ENCODE peak calls at places on chromosomes 12 and 14, in nine cellular contexts. E, C, P, R, T, Q, Z, M and J are unnamed samples. For H3K9me3 and H3K4me1, the result is how much of the 10 kb centered on the place peaks cover.

GRCh38 chr12:124543052-124543590 is 24.3 kb downstream of the NCOR2 start:
- DNase-seq in E (peak), C (no peak), P (no peak), R (peak), T (no peak), Q (no peak), Z (no peak), M (no peak), J (peak)

GRCh38 chr14:64784006-64784405 is 79.8 kb downstream of the PLEKHG3 start:
- DNase-seq in E (no peak), C (no peak), P (no peak), R (no peak), T (no peak), Q (no peak), Z (no peak), M (no peak), J (no peak)

GRCh38 chr12:52200086-52200782 is 8.4 kb upstream of the KRT80 start:
- DNase-seq in E (no peak), C (no peak), P (peak), R (peak), T (peak), Q (no peak), Z (no peak), M (peak), J (no peak)

GRCh38 chr12:64088431-64089349 is 133.4 kb downstream of the KICS2 start:
- DNase-seq in E (peak), C (peak), P (no peak), R (peak), T (no peak), Q (peak), Z (peak), M (peak), J (peak)

GRCh38 chr12:27554421-27555186 is 30.6 kb downstream of the PPFIBP1 start:
- DNase-seq in E (no peak), C (no peak), P (no peak), R (no peak), T (peak), Q (peak), Z (no peak), M (peak), J (no peak)

GRCh38 chr14:60250318-60251035 is 1.5 kb downstream of the PPM1A start:
- DNase-seq in E (peak), C (peak), P (no peak), R (peak), T (no peak), Q (no peak), Z (peak), M (no peak), J (peak)

GRCh38 chr12:107027304-107028053 is 40.5 kb upstream of the MTERF2 start:
- DNase-seq in E (peak), C (no peak), P (no peak), R (no peak), T (no peak), Q (no peak), Z (peak), M (no peak), J (peak)

GRCh38 chr12:88408828-88409227 is 171.4 kb downstream of the KITLG start:
- DNase-seq in E (no peak), C (no peak), P (no peak), R (no peak), T (no peak), Q (no peak), Z (peak), M (no peak), J (no peak)

GRCh38 chr12:30508205-30508967 is 187.3 kb downstream of the IPO8 start:
- DNase-seq in E (no peak), C (no peak), P (no peak), R (no peak), T (no peak), Q (no peak), Z (no peak), M (no peak), J (no peak)

GRCh38 chr12:26740991-26741390 is 92.0 kb downstream of the ITPR2 start:
- DNase-seq in E (no peak), C (no peak), P (no peak), R (peak), T (no peak), Q (no peak), Z (no peak), M (no peak), J (no peak)

GRCh38 chr14:71354801-71355200 is 447.5 kb downstream of the PCNX1 start:
- DNase-seq in E (no peak), C (peak), P (no peak), R (no peak), T (no peak), Q (no peak), Z (peak), M (no peak), J (no peak)

GRCh38 chr12:101759396-101760047 is 20.3 kb upstream of the SYCP3 start:
- DNase-seq in E (peak), C (no peak), P (no peak), R (no peak), T (no peak), Q (no peak), Z (peak), M (no peak), J (peak)

GRCh38 chr12:3207858-3208257 is 130.7 kb downstream of the TSPAN9 start:
- DNase-seq in E (no peak), C (no peak), P (no peak), R (no peak), T (no peak), Q (no peak), Z (no peak), M (no peak), J (no peak)

GRCh38 chr12:80472912-80473500 is 29.0 kb downstream of the PTPRQ start:
- DNase-seq in E (peak), C (peak), P (peak), R (peak), T (no peak), Q (no peak), Z (peak), M (no peak), J (peak)

GRCh38 chr12:93750056-93750455 is 72.9 kb downstream of the CRADD start:
- DNase-seq in E (no peak), C (no peak), P (no peak), R (no peak), T (no peak), Q (no peak), Z (no peak), M (no peak), J (no peak)

GRCh38 chr12:118404876-118405521 is 28.6 kb downstream of the SUDS3 start:
- DNase-seq in E (peak), C (peak), P (no peak), R (peak), T (peak), Q (peak), Z (peak), M (peak), J (peak)

GRCh38 chr14:58059121-58059520 is 92.9 kb downstream of the ARMH4 start:
- DNase-seq in E (no peak), C (no peak), P (no peak), R (peak), T (no peak), Q (no peak), Z (no peak), M (no peak), J (no peak)

DNA sequence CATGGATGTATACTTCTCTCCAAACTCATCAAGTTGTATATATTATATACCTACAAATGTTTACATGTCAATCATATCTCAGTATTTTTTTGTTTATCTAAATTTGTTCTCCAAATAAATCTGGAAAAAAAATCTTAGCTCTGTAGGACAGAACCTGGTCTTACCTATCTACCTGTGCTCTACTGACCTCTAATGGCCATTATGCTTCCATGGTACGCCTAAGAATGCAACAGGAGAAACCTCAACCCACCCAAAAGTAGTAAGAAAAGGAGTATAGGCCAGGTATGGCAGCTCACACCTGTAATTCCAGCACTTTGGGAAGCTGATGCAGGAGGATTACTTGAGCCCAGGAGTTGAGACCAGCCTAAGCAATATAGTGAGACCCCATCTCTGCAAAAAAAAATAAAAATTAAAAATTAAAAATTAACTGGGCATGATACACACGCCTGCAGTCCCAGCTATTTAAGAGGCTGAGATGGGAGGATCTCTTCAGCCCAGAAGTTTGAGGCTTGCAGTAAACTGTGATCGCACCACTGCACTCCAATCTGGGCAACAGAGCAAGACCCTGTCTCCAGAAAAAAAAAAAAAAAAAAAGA is 8.7 kb downstream of the OR11H4 start:
- DNase-seq in E (peak), C (no peak), P (no peak), R (no peak), T (no peak), Q (no peak), Z (peak), M (no peak), J (peak)
- H3K9me3 ChIP-seq in E (under half), C (under half), P (under half), R (under half), T (under half), Q (under half), Z (under half), M (under half), J (under half)

GRCh38 chr12:120197542-120197887 is 3.0 kb upstream of the GCN1 start:
- DNase-seq in E (no peak), C (no peak), P (no peak), R (no peak), T (no peak), Q (no peak), Z (no peak), M (no peak), J (no peak)
- H3K4me1 ChIP-seq in E (half or more), C (under half), P (half or more), R (under half), T (under half), Q (under half), Z (half or more), M (half or more), J (under half)

DNA sequence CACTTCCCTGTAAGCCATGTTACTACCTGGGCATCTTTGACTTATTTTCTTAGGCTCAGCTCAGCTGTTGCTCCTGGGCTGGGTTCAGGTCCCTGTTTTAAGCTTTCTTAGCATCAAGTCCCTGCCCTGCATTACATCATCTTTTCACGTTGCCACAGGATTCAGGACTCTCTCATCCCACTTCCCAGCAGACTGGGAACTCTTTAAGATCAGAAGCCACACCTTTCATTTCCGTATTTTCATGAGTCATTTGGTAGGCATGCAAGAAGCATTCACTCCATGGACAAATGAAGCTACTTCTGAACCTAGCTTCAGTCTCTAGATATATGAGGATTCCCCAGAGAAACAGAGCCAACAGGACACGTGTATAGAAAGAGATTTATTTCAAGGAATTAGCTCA is 726.8 kb downstream of the VRK1 start:
- DNase-seq in E (no peak), C (no peak), P (no peak), R (no peak), T (no peak), Q (no peak), Z (peak), M (no peak), J (no peak)
- H3K9me3 ChIP-seq in E (under half), C (under half), P (under half), R (under half), T (under half), Q (under half), Z (under half), M (under half), J (under half)

DNA sequence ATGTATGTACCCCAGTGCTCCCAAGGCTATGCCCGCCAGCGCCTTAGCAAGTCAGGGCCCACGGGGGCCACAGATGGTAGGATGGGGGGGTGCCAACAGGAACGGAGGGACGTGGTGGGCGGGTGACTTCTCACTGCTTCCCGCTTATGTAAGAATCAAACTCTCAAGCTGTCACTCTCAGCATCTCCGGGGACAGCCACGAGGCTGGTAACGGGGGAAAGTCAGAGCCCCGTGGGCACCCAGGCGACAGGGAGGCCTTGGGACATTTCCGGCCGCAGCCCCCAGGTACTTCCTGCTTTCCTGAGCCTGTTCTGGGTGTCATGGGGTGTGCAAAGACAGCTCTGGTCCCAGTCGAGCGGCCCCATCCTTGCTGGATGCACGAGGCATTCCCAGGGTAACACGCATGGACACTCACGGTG is 59.3 kb downstream of the TESC start:
- DNase-seq in E (no peak), C (no peak), P (no peak), R (no peak), T (no peak), Q (no peak), Z (no peak), M (peak), J (no peak)
- H3K4me1 ChIP-seq in E (under half), C (under half), P (under half), R (under half), T (under half), Q (under half), Z (under half), M (half or more), J (under half)

GRCh38 chr12:12774791-12775190 is 10.7 kb upstream of the APOLD1 start:
- DNase-seq in E (no peak), C (no peak), P (no peak), R (no peak), T (no peak), Q (no peak), Z (no peak), M (no peak), J (no peak)

GRCh38 chr12:12764824-12765223 is 20.6 kb upstream of the APOLD1 start:
- DNase-seq in E (no peak), C (no peak), P (no peak), R (no peak), T (no peak), Q (no peak), Z (no peak), M (no peak), J (no peak)

GRCh38 chr12:12776261-12776660 is 9.2 kb upstream of the APOLD1 start:
- DNase-seq in E (peak), C (no peak), P (no peak), R (peak), T (no peak), Q (no peak), Z (peak), M (no peak), J (peak)

DNA sequence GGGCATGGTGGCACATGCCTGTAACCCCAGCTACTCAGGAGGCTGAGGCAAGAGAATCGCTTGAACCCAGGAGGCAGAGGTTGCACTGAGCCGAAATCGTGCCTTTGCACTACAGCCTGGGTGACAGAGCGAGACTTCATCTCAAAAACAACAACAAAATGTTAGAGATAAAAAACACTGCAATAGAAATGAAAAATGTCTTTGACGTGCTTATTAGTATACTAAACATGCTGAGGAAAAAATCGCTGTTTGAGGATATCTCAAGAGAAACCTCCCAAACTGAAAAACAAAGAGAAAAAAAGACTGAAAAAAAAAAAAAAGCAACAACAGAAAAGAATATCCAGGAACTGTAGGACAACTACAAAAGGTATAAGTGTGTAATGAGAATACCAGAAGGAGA is 15.2 kb upstream of the APOLD1 start:
- DNase-seq in E (no peak), C (no peak), P (no peak), R (no peak), T (no peak), Q (no peak), Z (no peak), M (no peak), J (no peak)
- H3K9me3 ChIP-seq in E (under half), C (under half), P (under half), R (under half), T (under half), Q (under half), Z (under half), M (under half), J (under half)

DNA sequence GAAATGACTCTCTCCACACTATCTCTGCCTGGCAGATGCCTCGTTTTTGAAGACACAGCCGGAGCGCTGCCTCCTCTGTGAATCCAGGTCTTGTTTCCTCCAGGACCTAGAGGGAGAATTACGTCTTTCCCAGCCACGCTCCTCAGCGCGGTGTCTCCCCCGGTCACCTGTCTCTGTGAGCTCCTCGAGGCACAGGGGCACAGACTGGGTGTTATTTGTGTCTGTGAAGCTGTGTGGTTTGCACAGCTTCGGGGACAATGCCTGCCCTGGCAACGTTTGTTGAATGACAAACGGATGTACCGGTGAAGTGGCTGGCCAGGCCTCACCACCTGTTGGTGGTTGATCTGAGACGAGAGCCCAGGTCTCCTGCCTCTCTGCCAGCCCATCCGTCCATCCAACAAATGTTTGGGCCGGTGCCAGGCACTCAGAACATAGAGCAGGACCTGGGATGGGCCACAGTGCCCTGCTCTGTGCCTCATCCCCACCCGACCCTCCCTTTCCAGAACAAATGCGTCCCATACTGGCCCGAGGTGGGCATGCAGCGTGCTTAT is 6.1 kb downstream of the PTPN6 start:
- DNase-seq in E (no peak), C (no peak), P (peak), R (no peak), T (peak), Q (no peak), Z (no peak), M (no peak), J (no peak)
- H3K4me1 ChIP-seq in E (under half), C (under half), P (half or more), R (under half), T (under half), Q (under half), Z (under half), M (half or more), J (under half)